ENCODE peak calls at places on chromosome 13, in five cellular contexts. N is GM23248; X is CD4-positive, alpha-beta memory T cell; A is sigmoid colon; V is naive thymus-derived CD4-positive, alpha-beta T cell. H is an unnamed sample. For H3K4me1, the result is how much of the 10 kb centered on the place peaks cover.

GRCh38 chr13:110134801-110135200 is 172.2 kb downstream of the COL4A1 start:
- DNase-seq in A (no peak), X (no peak), V (no peak), N (peak), H (no peak)

GRCh38 chr13:109785141-109785891 is 1.1 kb downstream of the IRS2 start:
- DNase-seq in X (peak), N (peak), A (peak), V (peak), H (peak)

GRCh38 chr13:51674276-51674675 is 90.0 kb downstream of the WDFY2 start:
- DNase-seq in A (no peak), X (no peak), V (no peak), N (no peak), H (no peak)

GRCh38 chr13:35475960-35476943 is at the start of gene MAB21L1:
- DNase-seq in X (no peak), V (no peak), N (peak), A (peak), H (peak)

GRCh38 chr13:77698211-77699058 is 948 bp downstream of the SLAIN1 start:
- DNase-seq in V (peak), X (peak), N (peak), A (peak), H (peak)

GRCh38 chr13:67619987-67620386 is 389.9 kb upstream of the PCDH9 start:
- DNase-seq in X (no peak), N (no peak), A (no peak), V (no peak), H (no peak)

GRCh38 chr13:70623260-70623659 is 515.0 kb upstream of the KLHL1 start:
- DNase-seq in N (peak), V (no peak), X (no peak), A (no peak), H (no peak)

GRCh38 chr13:105334211-105334610 is 1201.3 kb downstream of the EFNB2 start:
- DNase-seq in V (no peak), N (no peak), X (no peak), A (no peak), H (no peak)

GRCh38 chr13:61600360-61601033 is 184.8 kb upstream of the PCDH20 start:
- DNase-seq in V (no peak), A (peak), X (no peak), N (no peak), H (no peak)

GRCh38 chr13:36552334-36552733 is 120.0 kb downstream of the CCNA1 start:
- DNase-seq in N (no peak), V (no peak), A (no peak), X (no peak), H (no peak)

GRCh38 chr13:88648598-88649373 is 977.6 kb downstream of the SLITRK5 start:
- DNase-seq in A (no peak), V (no peak), X (no peak), N (no peak), H (no peak)

GRCh38 chr13:109666656-109667448 is 119.5 kb downstream of the IRS2 start:
- DNase-seq in A (no peak), X (no peak), N (peak), V (no peak), H (no peak)

GRCh38 chr13:95641291-95641811 is 3.2 kb downstream of the DZIP1 start:
- DNase-seq in X (no peak), N (peak), A (peak), V (no peak), H (no peak)

GRCh38 chr13:66003558-66003957 is 1226.6 kb downstream of the PCDH9 start:
- DNase-seq in N (no peak), X (no peak), A (no peak), V (no peak), H (no peak)

GRCh38 chr13:63449549-63449948 is 2033.9 kb upstream of the PCDH20 start:
- DNase-seq in V (no peak), A (no peak), N (no peak), X (no peak), H (no peak)

GRCh38 chr13:103386341-103386740 is 320.1 kb upstream of the SLC10A2 start:
- DNase-seq in X (no peak), A (no peak), N (peak), V (no peak), H (no peak)

GRCh38 chr13:20232556-20233277 is 598 bp upstream of the GJB6 start:
- DNase-seq in X (no peak), V (no peak), A (no peak), N (no peak), H (no peak)

GRCh38 chr13:94192576-94192975 is 286.9 kb downstream of the DCT start:
- DNase-seq in X (no peak), V (no peak), N (peak), A (no peak), H (no peak)

GRCh38 chr13:57557979-57558529 is 73.5 kb upstream of the PCDH17 start:
- DNase-seq in X (no peak), A (no peak), V (no peak), N (peak), H (no peak)

GRCh38 chr13:109119886-109120285 is 490.5 kb downstream of the MYO16 start:
- DNase-seq in X (no peak), N (no peak), A (no peak), V (no peak), H (no peak)

GRCh38 chr13:95536629-95537241 is 15.8 kb upstream of the CLDN10 start:
- DNase-seq in A (no peak), V (no peak), X (no peak), N (peak), H (no peak)

DNA sequence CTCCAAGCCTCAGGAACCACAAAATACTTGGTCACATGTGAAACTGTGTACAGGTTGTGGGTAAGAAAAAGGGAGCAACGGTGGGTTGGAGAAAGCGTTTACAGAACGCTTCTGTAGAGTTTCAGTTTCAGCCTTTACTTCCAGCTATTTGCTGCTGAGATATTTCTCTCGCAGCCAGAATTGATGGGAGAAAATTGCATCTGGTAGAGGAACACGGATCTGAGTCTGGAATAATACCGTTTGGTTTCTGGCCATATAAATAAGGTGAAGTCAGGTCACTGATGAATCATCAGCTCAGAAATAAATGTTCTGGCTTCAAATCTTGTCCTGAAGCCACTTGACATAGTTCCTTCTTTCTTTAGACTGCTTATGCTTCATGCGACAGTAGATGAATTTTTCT is 20.3 kb upstream of the RFC3 start:
- DNase-seq in N (peak), V (no peak), A (no peak), X (no peak), H (no peak)
- H3K4me1 ChIP-seq in N (under half), V (under half), A (under half), X (under half), H (under half)

GRCh38 chr13:33263484-33263883 is 22.1 kb downstream of the STARD13 start:
- DNase-seq in A (no peak), V (no peak), X (no peak), N (no peak), H (no peak)
- H3K4me3 ChIP-seq in A (no peak), V (no peak), X (no peak), N (no peak), H (no peak)

GRCh38 chr13:45333251-45333972 is 7.6 kb downstream of the TPT1 start:
- DNase-seq in N (no peak), X (no peak), V (no peak), A (no peak), H (no peak)
- H3K4me1 ChIP-seq in N (half or more), X (half or more), V (half or more), A (half or more), H (half or more)

DNA sequence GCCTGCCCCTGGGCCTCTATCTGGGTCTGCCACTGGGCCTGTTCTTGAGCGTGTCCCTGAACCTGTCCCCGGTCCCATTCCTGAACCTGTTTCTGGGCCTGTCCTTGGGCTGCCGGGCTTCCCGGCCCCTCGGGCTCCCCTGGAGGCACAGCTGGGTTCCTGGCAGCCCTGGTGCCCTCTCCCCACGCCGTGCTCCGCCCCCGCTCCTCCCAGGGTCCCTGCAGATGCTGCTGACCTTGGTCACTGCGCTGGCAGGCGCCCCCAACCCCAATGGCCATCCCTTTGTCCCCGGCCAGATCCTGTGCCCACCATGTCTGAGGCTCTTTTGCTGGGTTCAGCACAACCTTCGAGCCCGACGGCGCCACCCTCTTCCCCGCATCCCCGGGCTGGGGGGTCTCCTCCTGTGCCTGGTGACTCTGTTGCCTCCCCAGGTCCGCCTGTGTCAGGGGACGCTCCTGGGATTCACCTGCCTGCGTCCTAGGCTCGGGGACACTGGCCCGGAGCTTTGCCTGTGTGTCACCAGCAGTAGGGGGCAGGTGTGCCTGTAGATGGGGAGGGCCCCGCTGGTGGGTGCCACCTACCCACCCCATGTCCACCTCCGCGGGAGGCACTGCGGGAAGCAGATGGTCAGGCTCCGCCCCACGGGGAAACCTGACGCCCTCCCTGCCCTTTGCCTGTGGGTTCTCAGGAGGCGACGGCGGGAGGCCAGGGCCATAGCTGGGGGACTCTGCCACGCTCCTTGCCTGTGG is 41.0 kb upstream of the GRTP1 start:
- DNase-seq in V (no peak), N (no peak), X (no peak), A (peak), H (no peak)
- H3K4me3 ChIP-seq in V (no peak), N (no peak), X (no peak), A (no peak), H (no peak)

GRCh38 chr13:29589234-29589633 is 6.3 kb downstream of the SLC7A1 start:
- DNase-seq in X (no peak), N (peak), A (no peak), V (no peak), H (no peak)

GRCh38 chr13:29587645-29588044 is 7.8 kb downstream of the SLC7A1 start:
- DNase-seq in X (no peak), V (no peak), N (peak), A (no peak), H (no peak)

GRCh38 chr13:29593605-29594297 is 1.7 kb downstream of the SLC7A1 start:
- DNase-seq in N (no peak), X (no peak), A (no peak), V (no peak), H (no peak)

GRCh38 chr13:29591310-29591709 is 4.2 kb downstream of the SLC7A1 start:
- DNase-seq in V (no peak), X (no peak), N (peak), A (no peak), H (no peak)

GRCh38 chr13:29589967-29590366 is 5.5 kb downstream of the SLC7A1 start:
- DNase-seq in A (no peak), X (no peak), N (no peak), V (no peak), H (no peak)
- H3K4me1 ChIP-seq in A (under half), X (under half), N (half or more), V (under half), H (under half)

GRCh38 chr13:99063178-99063577 is 85.3 kb upstream of the DOCK9 start:
- DNase-seq in A (no peak), X (no peak), V (no peak), N (no peak), H (no peak)

GRCh38 chr13:99063952-99064351 is 86.1 kb upstream of the DOCK9 start:
- DNase-seq in A (no peak), N (peak), X (no peak), V (no peak), H (no peak)

GRCh38 chr13:99064624-99065249 is 86.9 kb upstream of the DOCK9 start:
- DNase-seq in V (no peak), N (no peak), X (no peak), A (no peak), H (no peak)

GRCh38 chr13:99061411-99061810 is 83.5 kb upstream of the DOCK9 start:
- DNase-seq in N (no peak), A (no peak), V (no peak), X (no peak), H (no peak)

DNA sequence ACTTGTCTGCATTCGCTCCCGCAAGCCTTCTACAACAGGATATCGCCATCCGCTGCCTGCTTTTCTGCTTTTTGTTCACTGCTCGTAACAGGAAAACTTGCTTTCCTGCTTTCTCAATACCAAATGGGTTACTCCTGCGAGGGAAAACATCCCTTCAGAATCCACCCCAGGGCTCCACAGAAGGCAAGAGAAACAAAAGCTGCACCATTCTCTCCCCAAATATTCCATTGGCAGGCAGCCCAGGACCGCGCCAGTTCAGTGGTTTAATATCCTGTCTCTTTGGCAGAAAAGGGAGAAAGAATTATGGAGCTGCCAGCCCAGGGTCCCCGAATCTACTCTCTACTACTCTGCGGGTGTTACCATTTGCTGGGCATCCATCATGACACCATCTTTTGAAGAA is 84.7 kb upstream of the DOCK9 start:
- DNase-seq in N (peak), A (peak), V (no peak), X (no peak), H (no peak)
- H3K4me3 ChIP-seq in N (no peak), A (peak), V (no peak), X (no peak), H (no peak)

H was measured in spleen.